ENCODE peak calls at places on chromosomes 16 and 17, in four cellular contexts. One of them, this sample, is unnamed.

GRCh38 chr17:67322039-67322787 is 44.2 kb downstream of the PSMD12 start:
- DNase-seq in stomach: no peak
- DNase-seq in dorsolateral prefrontal cortex: no peak
- DNase-seq in kidney epithelial cell: no peak
- DNase-seq in this sample: no peak

GRCh38 chr16:66359811-66360608 is 6.5 kb upstream of the CDH5 start:
- DNase-seq in stomach: no peak
- DNase-seq in kidney epithelial cell: no peak
- DNase-seq in dorsolateral prefrontal cortex: no peak
- DNase-seq in this sample: no peak

GRCh38 chr17:61416540-61417363 is 17.1 kb downstream of the TBX2 start:
- DNase-seq in dorsolateral prefrontal cortex: peak; percentile 54
- DNase-seq in kidney epithelial cell: peak; percentile 47
- DNase-seq in stomach: peak; percentile 74
- DNase-seq in this sample: no peak

GRCh38 chr16:72858611-72859493 is 189.1 kb downstream of the ZFHX3 start:
- DNase-seq in kidney epithelial cell: no peak
- DNase-seq in stomach: no peak
- DNase-seq in dorsolateral prefrontal cortex: no peak
- DNase-seq in this sample: no peak

GRCh38 chr17:17416400-17417360 is 60.1 kb upstream of the MED9 start:
- DNase-seq in dorsolateral prefrontal cortex: peak; percentile 67
- DNase-seq in kidney epithelial cell: no peak
- DNase-seq in stomach: peak; percentile 58
- DNase-seq in this sample: no peak

GRCh38 chr16:3582276-3583165 is 5.3 kb upstream of the NLRC3 start:
- DNase-seq in kidney epithelial cell: no peak
- DNase-seq in stomach: no peak
- DNase-seq in dorsolateral prefrontal cortex: no peak
- DNase-seq in this sample: no peak

GRCh38 chr16:87702325-87702811 is 63.4 kb downstream of the KLHDC4 start:
- DNase-seq in dorsolateral prefrontal cortex: no peak
- DNase-seq in kidney epithelial cell: no peak
- DNase-seq in stomach: no peak
- DNase-seq in this sample: no peak

GRCh38 chr16:77677129-77677528 is 45.2 kb upstream of the NUDT7 start:
- DNase-seq in dorsolateral prefrontal cortex: no peak
- DNase-seq in kidney epithelial cell: no peak
- DNase-seq in stomach: no peak
- DNase-seq in this sample: no peak

GRCh38 chr17:68257924-68258323 is 10.1 kb downstream of the AMZ2 start:
- DNase-seq in kidney epithelial cell: no peak
- DNase-seq in stomach: no peak
- DNase-seq in dorsolateral prefrontal cortex: no peak
- DNase-seq in this sample: no peak

GRCh38 chr16:85979605-85980004 is 80.6 kb downstream of the IRF8 start:
- DNase-seq in dorsolateral prefrontal cortex: no peak
- DNase-seq in stomach: no peak
- DNase-seq in kidney epithelial cell: no peak
- DNase-seq in this sample: no peak

GRCh38 chr16:74700206-74701040 is at the start of gene MLKL:
- DNase-seq in stomach: peak; percentile 65
- DNase-seq in dorsolateral prefrontal cortex: no peak
- DNase-seq in kidney epithelial cell: peak; percentile 16
- DNase-seq in this sample: no peak

GRCh38 chr17:18182978-18183333 is 672 bp upstream of the ALKBH5 start:
- DNase-seq in stomach: peak; percentile 78
- DNase-seq in kidney epithelial cell: no peak
- DNase-seq in dorsolateral prefrontal cortex: peak; percentile 85
- DNase-seq in this sample: no peak

GRCh38 chr16:81645303-81645702 is 133.8 kb upstream of the PLCG2 start:
- DNase-seq in kidney epithelial cell: peak; percentile 96
- DNase-seq in stomach: no peak
- DNase-seq in dorsolateral prefrontal cortex: peak; percentile 70
- DNase-seq in this sample: peak; percentile 98

GRCh38 chr16:72969812-72970211 is 78.1 kb downstream of the ZFHX3 start:
- DNase-seq in stomach: no peak
- DNase-seq in dorsolateral prefrontal cortex: no peak
- DNase-seq in kidney epithelial cell: no peak
- DNase-seq in this sample: no peak

GRCh38 chr17:9356488-9356911 is 219.1 kb downstream of the STX8 start:
- DNase-seq in stomach: no peak
- DNase-seq in kidney epithelial cell: no peak
- DNase-seq in dorsolateral prefrontal cortex: peak; percentile 29
- DNase-seq in this sample: no peak

GRCh38 chr16:83937922-83938875 is 14.8 kb upstream of the OSGIN1 start:
- DNase-seq in dorsolateral prefrontal cortex: no peak
- DNase-seq in stomach: no peak
- DNase-seq in kidney epithelial cell: no peak
- DNase-seq in this sample: no peak

GRCh38 chr16:69669577-69669976 is 56.8 kb downstream of the NQO1 start:
- DNase-seq in kidney epithelial cell: no peak
- DNase-seq in dorsolateral prefrontal cortex: no peak
- DNase-seq in stomach: no peak
- DNase-seq in this sample: no peak

GRCh38 chr16:24645739-24646645 is 83.5 kb upstream of the TNRC6A start:
- DNase-seq in dorsolateral prefrontal cortex: no peak
- DNase-seq in stomach: no peak
- DNase-seq in kidney epithelial cell: peak; percentile 96
- DNase-seq in this sample: no peak

GRCh38 chr16:12544477-12545291 is 259.0 kb downstream of the CPPED1 start:
- DNase-seq in kidney epithelial cell: no peak
- DNase-seq in dorsolateral prefrontal cortex: no peak
- DNase-seq in stomach: no peak
- DNase-seq in this sample: no peak

GRCh38 chr16:56475226-56475625 is 23.9 kb downstream of the OGFOD1 start:
- DNase-seq in kidney epithelial cell: no peak
- DNase-seq in dorsolateral prefrontal cortex: no peak
- DNase-seq in stomach: no peak
- DNase-seq in this sample: no peak

GRCh38 chr17:80261159-80261894 is 675 bp downstream of the RNF213 start:
- DNase-seq in dorsolateral prefrontal cortex: peak; percentile 32
- DNase-seq in kidney epithelial cell: no peak
- DNase-seq in stomach: peak; percentile 49
- DNase-seq in this sample: no peak

GRCh38 chr16:51500306-51500705 is 349.2 kb upstream of the SALL1 start:
- DNase-seq in kidney epithelial cell: peak; percentile 35
- DNase-seq in dorsolateral prefrontal cortex: no peak
- DNase-seq in stomach: no peak
- DNase-seq in this sample: no peak

GRCh38 chr17:79255046-79255445 is 180.4 kb downstream of the ENGASE start:
- DNase-seq in kidney epithelial cell: no peak
- DNase-seq in dorsolateral prefrontal cortex: no peak
- DNase-seq in stomach: no peak
- DNase-seq in this sample: no peak

GRCh38 chr17:60149691-60150582 is at the start of gene CA4:
- DNase-seq in stomach: no peak
- DNase-seq in kidney epithelial cell: no peak
- DNase-seq in dorsolateral prefrontal cortex: no peak
- DNase-seq in this sample: no peak

GRCh38 chr17:43769859-43770258 is 8.9 kb downstream of the DUSP3 start:
- DNase-seq in kidney epithelial cell: no peak
- DNase-seq in dorsolateral prefrontal cortex: no peak
- DNase-seq in stomach: no peak
- DNase-seq in this sample: no peak

GRCh38 chr16:19481291-19481690 is 40.6 kb downstream of the GDE1 start:
- DNase-seq in dorsolateral prefrontal cortex: no peak
- DNase-seq in kidney epithelial cell: no peak
- DNase-seq in stomach: no peak
- DNase-seq in this sample: no peak

GRCh38 chr16:8173111-8173644 is 417.1 kb downstream of the TMEM114 start:
- DNase-seq in kidney epithelial cell: peak; percentile 10
- DNase-seq in dorsolateral prefrontal cortex: peak; percentile 74
- DNase-seq in stomach: peak; percentile 71
- DNase-seq in this sample: no peak

GRCh38 chr16:85800321-85800669 is 800 bp downstream of the COX4I1 start:
- DNase-seq in kidney epithelial cell: no peak
- DNase-seq in dorsolateral prefrontal cortex: no peak
- DNase-seq in stomach: no peak
- DNase-seq in this sample: no peak

GRCh38 chr17:47700471-47701449 is 6.8 kb downstream of the TBKBP1 start:
- DNase-seq in kidney epithelial cell: no peak
- DNase-seq in dorsolateral prefrontal cortex: no peak
- DNase-seq in stomach: no peak
- DNase-seq in this sample: peak; percentile 68

GRCh38 chr16:55703003-55704001 is 47.5 kb downstream of the SLC6A2 start:
- DNase-seq in dorsolateral prefrontal cortex: peak; percentile 12
- DNase-seq in kidney epithelial cell: peak; percentile 19
- DNase-seq in stomach: no peak
- DNase-seq in this sample: no peak

GRCh38 chr16:30485818-30486436 is 13.4 kb downstream of the ITGAL start:
- DNase-seq in stomach: no peak
- DNase-seq in kidney epithelial cell: no peak
- DNase-seq in dorsolateral prefrontal cortex: no peak
- DNase-seq in this sample: no peak

GRCh38 chr17:34443832-34444469 is 80.9 kb upstream of the CCL1 start:
- DNase-seq in kidney epithelial cell: no peak
- DNase-seq in stomach: no peak
- DNase-seq in dorsolateral prefrontal cortex: no peak
- DNase-seq in this sample: no peak

GRCh38 chr17:21524211-21524591 is 148.0 kb downstream of the KCNJ12 start:
- DNase-seq in kidney epithelial cell: no peak
- DNase-seq in dorsolateral prefrontal cortex: peak; percentile 24
- DNase-seq in stomach: no peak
- DNase-seq in this sample: no peak

GRCh38 chr17:19713462-19713861 is 2.9 kb downstream of the SLC47A2 start:
- DNase-seq in kidney epithelial cell: no peak
- DNase-seq in stomach: no peak
- DNase-seq in dorsolateral prefrontal cortex: no peak
- DNase-seq in this sample: no peak
- TF ChIP-seq CTCF in kidney epithelial cell: peak; percentile 18
- TF ChIP-seq CTCF in stomach: no peak
- TF ChIP-seq CTCF in dorsolateral prefrontal cortex: no peak
- TF ChIP-seq CTCF in this sample: peak; percentile 33

GRCh38 chr17:29283496-29283895 is 10.5 kb downstream of the NUFIP2 start:
- DNase-seq in kidney epithelial cell: no peak
- DNase-seq in stomach: no peak
- DNase-seq in dorsolateral prefrontal cortex: no peak
- DNase-seq in this sample: no peak
- TF ChIP-seq CTCF in kidney epithelial cell: no peak
- TF ChIP-seq CTCF in stomach: no peak
- TF ChIP-seq CTCF in dorsolateral prefrontal cortex: peak; percentile 39
- TF ChIP-seq CTCF in this sample: peak; percentile 64

GRCh38 chr16:483351-484075 is 44.0 kb upstream of the CAPN15 start:
- DNase-seq in dorsolateral prefrontal cortex: no peak
- DNase-seq in stomach: no peak
- DNase-seq in kidney epithelial cell: no peak
- DNase-seq in this sample: no peak
- TF ChIP-seq CTCF in dorsolateral prefrontal cortex: no peak
- TF ChIP-seq CTCF in stomach: no peak
- TF ChIP-seq CTCF in kidney epithelial cell: no peak
- TF ChIP-seq CTCF in this sample: no peak

GRCh38 chr17:1377334-1377733 is 22.7 kb downstream of the YWHAE start:
- DNase-seq in stomach: no peak
- DNase-seq in dorsolateral prefrontal cortex: no peak
- DNase-seq in kidney epithelial cell: no peak
- DNase-seq in this sample: no peak
- TF ChIP-seq CTCF in stomach: no peak
- TF ChIP-seq CTCF in dorsolateral prefrontal cortex: no peak
- TF ChIP-seq CTCF in kidney epithelial cell: no peak
- TF ChIP-seq CTCF in this sample: no peak